ENCODE peak calls at places on chromosomes 11 and 22, in nine cellular contexts. L is activated CD4-positive, alpha-beta T cell treated with anti-CD3 and anti-CD28 coated beads for 4 hours; A is NCI-H1092; Y is aorta; M is effector CD4-positive, alpha-beta T cell; I is KG1; W is progenitor cell of endocrine pancreas; K is astrocyte of the cerebellum; D is neural crest cell. U is an unnamed sample.

GRCh38 chr11:17978553-17979287 is 34.1 kb downstream of the SERGEF start:
- DNase-seq in L (no peak), A (peak), Y (no peak), M (no peak), I (peak), W (peak), K (peak), D (peak), U (no peak)

GRCh38 chr11:34773211-34773610 is 143.0 kb downstream of the APIP start:
- DNase-seq in L (no peak), A (no peak), Y (no peak), M (no peak), I (no peak), W (no peak), K (no peak), D (no peak), U (no peak)

GRCh38 chr11:132205496-132205895 is 835.1 kb downstream of the NTM start:
- DNase-seq in L (no peak), A (no peak), Y (no peak), M (no peak), I (no peak), W (no peak), K (peak), D (no peak), U (no peak)

GRCh38 chr22:41204992-41205900 is at the start of gene L3MBTL2:
- DNase-seq in L (peak), A (peak), Y (peak), M (peak), I (peak), W (peak), K (peak), D (peak), U (peak)

GRCh38 chr22:46809153-46809885 is 46.9 kb downstream of the TBC1D22A start:
- DNase-seq in L (no peak), A (no peak), Y (no peak), M (no peak), I (no peak), W (no peak), K (no peak), D (no peak), U (no peak)

GRCh38 chr11:123197711-123198110 is 2.7 kb upstream of the CLMP start:
- DNase-seq in L (no peak), A (no peak), Y (no peak), M (no peak), I (no peak), W (no peak), K (no peak), D (no peak), U (no peak)

GRCh38 chr11:68343761-68344256 is 31.4 kb downstream of the LRP5 start:
- DNase-seq in L (no peak), A (no peak), Y (no peak), M (no peak), I (no peak), W (no peak), K (no peak), D (no peak), U (no peak)

GRCh38 chr22:45717787-45718186 is 46.2 kb downstream of the ATXN10 start:
- DNase-seq in L (no peak), A (no peak), Y (no peak), M (no peak), I (no peak), W (no peak), K (peak), D (no peak), U (no peak)

GRCh38 chr22:26842103-26842502 is 184.7 kb downstream of the MIAT start:
- DNase-seq in L (no peak), A (no peak), Y (no peak), M (no peak), I (no peak), W (no peak), K (no peak), D (no peak), U (no peak)

GRCh38 chr22:36914383-36914752 is 940 bp downstream of the CSF2RB start:
- DNase-seq in L (no peak), A (no peak), Y (no peak), M (no peak), I (no peak), W (no peak), K (no peak), D (no peak), U (no peak)

GRCh38 chr11:111785886-111786412 is 19.8 kb upstream of the PPP2R1B start:
- DNase-seq in L (no peak), A (no peak), Y (no peak), M (no peak), I (no peak), W (no peak), K (no peak), D (no peak), U (no peak)

GRCh38 chr11:44208976-44209603 is 100.8 kb downstream of the ALX4 start:
- DNase-seq in L (no peak), A (no peak), Y (no peak), M (no peak), I (no peak), W (no peak), K (no peak), D (no peak), U (no peak)

GRCh38 chr11:46560300-46561025 is 33.4 kb downstream of the AMBRA1 start:
- DNase-seq in L (peak), A (peak), Y (no peak), M (no peak), I (no peak), W (no peak), K (peak), D (no peak), U (no peak)

GRCh38 chr11:117201516-117201866 is 2.3 kb downstream of the TAGLN start:
- DNase-seq in L (no peak), A (no peak), Y (no peak), M (no peak), I (no peak), W (no peak), K (no peak), D (no peak), U (no peak)

GRCh38 chr22:48236261-48236660 is 1473.8 kb downstream of the TBC1D22A start:
- DNase-seq in L (no peak), A (no peak), Y (no peak), M (no peak), I (no peak), W (no peak), K (no peak), D (no peak), U (no peak)

GRCh38 chr22:32206774-32207758 is 2.2 kb upstream of the RFPL2 start:
- DNase-seq in L (peak), A (no peak), Y (no peak), M (no peak), I (no peak), W (no peak), K (no peak), D (no peak), U (no peak)

GRCh38 chr11:10314199-10315072 is 9.6 kb downstream of the ADM start:
- DNase-seq in L (no peak), A (no peak), Y (no peak), M (no peak), I (no peak), W (no peak), K (no peak), D (no peak), U (no peak)

GRCh38 chr11:117286588-117286987 is 4.6 kb upstream of the BACE1-AS start:
- DNase-seq in L (no peak), A (no peak), Y (no peak), M (no peak), I (no peak), W (no peak), K (no peak), D (no peak), U (no peak)

GRCh38 chr11:41320233-41320993 is 139.0 kb downstream of the LRRC4C start:
- DNase-seq in L (no peak), A (no peak), Y (no peak), M (no peak), I (no peak), W (no peak), K (no peak), D (no peak), U (no peak)

GRCh38 chr22:26597026-26597425 is 7.1 kb upstream of the TPST2 start:
- DNase-seq in L (no peak), A (no peak), Y (no peak), M (no peak), I (no peak), W (no peak), K (no peak), D (no peak), U (no peak)

GRCh38 chr11:28366549-28367341 is 258.6 kb downstream of the METTL15 start:
- DNase-seq in L (no peak), A (no peak), Y (no peak), M (no peak), I (no peak), W (no peak), K (no peak), D (no peak), U (no peak)

GRCh38 chr11:101341578-101341977 is 212.0 kb upstream of the PGR start:
- DNase-seq in L (no peak), A (no peak), Y (no peak), M (no peak), I (no peak), W (no peak), K (no peak), D (no peak), U (no peak)

GRCh38 chr11:21505070-21505469 is 687.8 kb upstream of the ANO5 start:
- DNase-seq in L (no peak), A (no peak), Y (no peak), M (no peak), I (no peak), W (no peak), K (no peak), D (no peak), U (no peak)

GRCh38 chr11:35615911-35616900 is 2.1 kb upstream of the FJX1 start:
- DNase-seq in L (peak), A (peak), Y (no peak), M (peak), I (peak), W (no peak), K (no peak), D (no peak), U (no peak)

GRCh38 chr11:110305169-110306018 is 9.0 kb upstream of the RDX start:
- DNase-seq in L (no peak), A (no peak), Y (no peak), M (no peak), I (no peak), W (no peak), K (no peak), D (no peak), U (no peak)

GRCh38 chr11:45857834-45858492 is 10.7 kb downstream of the CRY2 start:
- DNase-seq in L (no peak), A (peak), Y (no peak), M (no peak), I (no peak), W (no peak), K (peak), D (no peak), U (no peak)

GRCh38 chr11:88421530-88421929 is 84.0 kb upstream of the CTSC start:
- DNase-seq in L (peak), A (no peak), Y (no peak), M (no peak), I (peak), W (no peak), K (no peak), D (no peak), U (no peak)

GRCh38 chr11:40722179-40722795 is 737.2 kb downstream of the LRRC4C start:
- DNase-seq in L (no peak), A (no peak), Y (no peak), M (no peak), I (no peak), W (peak), K (no peak), D (peak), U (no peak)